ENCODE peak calls at places on chromosomes 4 and X, in ten cellular contexts. N, U, S, D, X, Q, T, B, K and W are unnamed samples.

GRCh38 chr4:22434895-22435294 is 81.0 kb downstream of the ADGRA3 start:
- DNase-seq in N (no peak), U (no peak), S (no peak), D (no peak), X (no peak), Q (peak; percentile 55), T (no peak), B (peak; percentile 17), K (peak; percentile 35), W (no peak)

GRCh38 chr4:2798399-2799301 is 5.8 kb downstream of the SH3BP2 start:
- DNase-seq in N (peak; percentile 53), U (peak; percentile 96), S (peak; percentile 34), D (peak; percentile 23), X (no peak), Q (peak; percentile 73), T (peak; percentile 95), B (peak; percentile 29), K (peak; percentile 73), W (no peak)

GRCh38 chr4:10054571-10055041 is 33.3 kb upstream of the SLC2A9 start:
- DNase-seq in N (no peak), U (no peak), S (no peak), D (no peak), X (no peak), Q (no peak), T (no peak), B (no peak), K (no peak), W (no peak)

GRCh38 chrX:31715675-31716074 is 643.8 kb upstream of the FTHL17 start:
- DNase-seq in N (no peak), U (no peak), S (no peak), D (no peak), X (peak; percentile 0), Q (no peak), T (no peak), B (no peak), K (no peak), W (no peak)

GRCh38 chrX:43556207-43556606 is 99.9 kb upstream of the MAOA start:
- DNase-seq in N (no peak), U (no peak), S (no peak), D (no peak), X (no peak), Q (peak; percentile 24), T (no peak), B (no peak), K (no peak), W (no peak)

GRCh38 chr4:98932539-98932938 is 3.6 kb upstream of the EIF4E start:
- DNase-seq in N (no peak), U (no peak), S (no peak), D (no peak), X (no peak), Q (no peak), T (no peak), B (no peak), K (no peak), W (no peak)

GRCh38 chrX:152632445-152633097 is 5.1 kb upstream of the GABRQ start:
- DNase-seq in N (peak; percentile 20), U (no peak), S (no peak), D (peak; percentile 38), X (peak; percentile 14), Q (peak; percentile 26), T (no peak), B (peak; percentile 24), K (peak; percentile 56), W (peak; percentile 80)

GRCh38 chr4:47741200-47741599 is 96.7 kb downstream of the CORIN start:
- DNase-seq in N (no peak), U (no peak), S (no peak), D (no peak), X (no peak), Q (no peak), T (no peak), B (no peak), K (no peak), W (no peak)

GRCh38 chr4:1568855-1569460 is 115.2 kb downstream of the FAM53A start:
- DNase-seq in N (no peak), U (no peak), S (no peak), D (no peak), X (no peak), Q (no peak), T (peak; percentile 77), B (no peak), K (no peak), W (no peak)

GRCh38 chr4:152385551-152385950 is 150.3 kb downstream of the FBXW7 start:
- DNase-seq in N (no peak), U (no peak), S (no peak), D (no peak), X (no peak), Q (no peak), T (no peak), B (no peak), K (no peak), W (no peak)

DNA sequence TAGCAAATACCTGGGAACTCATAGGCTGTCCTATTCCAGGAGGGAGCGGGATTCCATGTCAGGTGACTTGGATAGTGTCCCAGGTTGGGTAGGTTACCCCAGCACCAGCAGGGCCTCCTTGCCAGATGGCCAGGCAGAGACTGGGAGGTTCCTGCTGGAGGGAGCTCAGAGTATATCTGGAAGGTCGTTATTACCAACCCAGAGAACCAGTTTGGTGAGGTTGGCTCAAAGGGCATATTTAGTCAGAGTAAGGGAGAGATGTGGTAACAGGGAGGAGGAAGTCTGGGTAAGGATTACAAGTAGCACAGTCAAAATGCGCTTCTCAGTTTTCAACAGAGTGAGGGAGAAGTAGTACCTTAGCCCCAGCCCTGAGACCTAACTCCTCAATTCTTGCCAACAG is 53.3 kb upstream of the LNX1 start:
- DNase-seq in N (peak; percentile 91), U (no peak), S (no peak), D (no peak), X (no peak), Q (peak; percentile 97), T (no peak), B (no peak), K (peak; percentile 91), W (no peak)
- TF ChIP-seq POLR2A in N (no peak), U (no peak), S (no peak), D (no peak), X (no peak), Q (peak; percentile 77), T (no peak), B (no peak), K (no peak), W (no peak)

GRCh38 chr4:147733614-147734344 is 1.9 kb downstream of the ARHGAP10 start:
- DNase-seq in N (no peak), U (no peak), S (peak; percentile 31), D (no peak), X (no peak), Q (peak; percentile 16), T (no peak), B (no peak), K (no peak), W (no peak)

GRCh38 chr4:147730333-147730732 is 1.6 kb upstream of the ARHGAP10 start:
- DNase-seq in N (no peak), U (no peak), S (no peak), D (no peak), X (no peak), Q (no peak), T (no peak), B (no peak), K (no peak), W (no peak)

GRCh38 chr4:147732516-147733193 is 767 bp downstream of the ARHGAP10 start:
- DNase-seq in N (no peak), U (peak; percentile 88), S (peak; percentile 72), D (no peak), X (peak; percentile 15), Q (peak; percentile 43), T (no peak), B (peak; percentile 59), K (no peak), W (no peak)

GRCh38 chr4:147734496-147734895 is 2.6 kb downstream of the ARHGAP10 start:
- DNase-seq in N (no peak), U (no peak), S (no peak), D (no peak), X (no peak), Q (no peak), T (no peak), B (no peak), K (no peak), W (no peak)

DNA sequence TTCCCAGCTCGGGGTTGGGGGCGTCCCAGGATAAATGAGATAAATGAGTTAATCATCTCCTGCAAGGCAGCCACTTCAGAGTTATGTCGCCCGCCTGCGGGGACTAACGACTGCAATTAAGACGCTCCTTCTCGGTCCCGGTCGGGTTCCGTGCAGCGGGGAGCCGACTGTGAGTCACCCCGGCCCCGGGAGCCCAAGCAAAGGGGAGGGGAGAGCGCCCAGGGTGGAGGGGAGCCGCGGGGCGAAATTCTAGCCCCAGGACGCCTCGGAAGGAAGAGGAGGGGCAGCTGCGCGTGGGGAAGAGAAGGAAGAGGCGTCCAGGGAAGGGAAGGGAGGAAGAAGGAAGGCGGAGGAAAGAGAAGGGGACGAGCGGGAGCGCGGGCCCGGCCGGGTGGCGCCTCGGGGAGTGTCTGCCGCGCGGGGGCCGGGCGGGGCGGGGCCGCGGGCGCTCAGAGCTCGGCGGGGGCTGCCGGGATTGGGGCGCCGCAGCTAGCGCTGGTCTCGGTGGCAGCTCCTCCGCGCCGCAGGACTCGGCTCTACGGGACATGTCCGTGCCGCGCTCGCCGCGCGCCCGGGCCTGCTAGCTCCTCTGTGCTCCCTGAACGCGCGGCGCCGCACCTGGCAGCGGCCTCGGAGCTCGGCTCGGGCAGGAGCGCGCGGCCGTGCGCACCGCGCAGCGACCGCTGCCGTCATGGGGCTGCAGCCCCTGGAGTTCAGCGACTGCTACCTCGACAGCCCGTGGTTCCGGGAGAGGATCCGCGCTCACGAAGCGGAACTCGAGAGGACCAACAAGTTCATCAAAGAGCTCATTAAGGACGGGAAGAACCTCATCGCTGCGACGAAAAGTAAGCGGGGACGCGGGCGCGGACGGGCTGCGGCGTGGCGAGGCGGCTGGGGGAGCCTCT is at the start of gene ARHGAP10:
- DNase-seq in N (peak; percentile 37), U (peak; percentile 96), S (peak; percentile 76), D (peak; percentile 42), X (peak; percentile 57), Q (peak; percentile 70), T (peak; percentile 90), B (peak; percentile 75), K (peak; percentile 73), W (no peak)
- TF ChIP-seq POLR2A in N (no peak), U (no peak), S (peak; percentile 59), D (no peak), X (peak; percentile 44), Q (peak; percentile 54), T (no peak), B (peak; percentile 70), K (no peak), W (peak; percentile 44)

DNA sequence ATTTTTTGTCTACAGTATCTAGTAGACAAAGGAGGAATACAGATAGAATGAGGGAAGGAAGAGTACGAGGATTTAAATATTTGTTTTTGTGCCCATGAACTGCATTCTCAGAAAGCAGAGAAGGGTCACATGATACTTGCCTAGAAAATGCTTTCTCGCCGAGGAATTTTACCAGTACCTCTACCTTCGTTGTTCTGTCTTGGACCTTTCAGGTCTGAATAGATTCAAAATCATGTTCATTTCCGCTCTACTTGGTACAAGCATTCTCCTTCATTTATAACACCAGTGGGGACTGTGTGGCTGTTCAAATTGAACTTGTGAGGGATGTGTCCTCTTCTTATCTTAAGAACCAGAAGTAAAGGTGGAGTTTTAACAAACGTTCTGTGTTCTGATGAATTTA is 1.9 kb downstream of the USP38 start:
- DNase-seq in N (no peak), U (no peak), S (no peak), D (no peak), X (no peak), Q (no peak), T (no peak), B (no peak), K (no peak), W (no peak)
- TF ChIP-seq POLR2A in N (no peak), U (no peak), S (no peak), D (no peak), X (no peak), Q (no peak), T (no peak), B (no peak), K (no peak), W (no peak)

GRCh38 chrX:119943185-119943988 is at the start of gene NKAP:
- DNase-seq in N (peak; percentile 62), U (peak; percentile 93), S (peak; percentile 75), D (peak; percentile 58), X (peak; percentile 87), Q (peak; percentile 87), T (peak; percentile 87), B (peak; percentile 80), K (peak; percentile 76), W (peak; percentile 73)
- TF ChIP-seq POLR2A in N (peak; percentile 20), U (no peak), S (peak; percentile 35), D (no peak), X (peak; percentile 65), Q (peak; percentile 60), T (no peak), B (peak; percentile 44), K (peak; percentile 19), W (no peak)